ENCODE peak calls at places on chromosomes 7 and 10, in nine cellular contexts. T is NCI-H510A; D is stimulated activated CD4-positive, alpha-beta T cell treated with anti-CD3 and anti-CD28 coated beads, Interleukin-4, amount 100 ng/mL, for 1 hour; H is A172; K is non-pigmented ciliary epithelial cell; Y is activated naive CD4-positive, alpha-beta T cell treated with anti-CD3 and anti-CD28 coated beads, Interleukin-2, amount 10 ng/mL, durations not matched to agents 7 days and 5 days; I is Caco-2; Z is EL; Q is T-helper 1 cell. O is an unnamed sample.

GRCh38 chr7:18162653-18163052 is 135.0 kb upstream of the PRPS1L1 start:
- DNase-seq in Q (no peak), T (no peak), I (no peak), D (no peak), K (no peak), Y (no peak), Z (no peak), H (no peak), O (no peak)

GRCh38 chr7:155237297-155237696 is 60.4 kb upstream of the INSIG1 start:
- DNase-seq in I (no peak), K (no peak), Z (no peak), Q (no peak), T (no peak), H (no peak), Y (no peak), D (no peak), O (no peak)

GRCh38 chr10:131569851-131570715 is 258.6 kb upstream of the TCERG1L start:
- DNase-seq in Q (no peak), D (no peak), T (no peak), Y (no peak), H (no peak), K (no peak), I (no peak), Z (no peak), O (no peak)

GRCh38 chr7:16697507-16698199 is 51.7 kb downstream of the BZW2 start:
- DNase-seq in Q (no peak), D (no peak), H (peak; percentile 11), T (no peak), K (peak; percentile 49), Y (no peak), I (no peak), Z (peak; percentile 77), O (no peak)

GRCh38 chr7:39299695-39300094 is 266.5 kb upstream of the YAE1 start:
- DNase-seq in Z (peak; percentile 63), T (no peak), D (no peak), Y (no peak), Q (no peak), I (no peak), H (peak; percentile 44), K (no peak), O (no peak)

GRCh38 chr7:142248-142955 is 50.0 kb upstream of the FAM20C start:
- DNase-seq in Z (no peak), T (no peak), K (no peak), I (no peak), Q (no peak), D (no peak), H (no peak), Y (no peak), O (no peak)

GRCh38 chr10:42780456-42780855 is 2.1 kb upstream of the BMS1 start:
- DNase-seq in Z (no peak), D (no peak), I (no peak), K (no peak), T (no peak), H (no peak), Y (no peak), Q (no peak), O (no peak)

GRCh38 chr7:38855867-38856266 is 53.1 kb downstream of the VPS41 start:
- DNase-seq in T (no peak), I (no peak), Z (no peak), D (no peak), Q (no peak), Y (no peak), H (no peak), K (no peak), O (no peak)

GRCh38 chr7:157844141-157844540 is 507.3 kb downstream of the DNAJB6 start:
- DNase-seq in H (no peak), Q (no peak), I (no peak), K (no peak), Y (no peak), D (no peak), Z (no peak), T (no peak), O (no peak)

GRCh38 chr7:106054971-106055370 is 57.1 kb downstream of the SYPL1 start:
- DNase-seq in T (no peak), Y (no peak), K (no peak), Q (no peak), I (no peak), Z (no peak), H (no peak), D (no peak), O (no peak)

GRCh38 chr10:26839966-26840627 is 20.7 kb downstream of the ABI1 start:
- DNase-seq in H (no peak), I (no peak), Z (no peak), D (no peak), Y (no peak), K (no peak), T (no peak), Q (no peak), O (no peak)

GRCh38 chr7:55019329-55019690 is 493 bp downstream of the EGFR start:
- DNase-seq in T (peak; percentile 33), K (no peak), Q (no peak), Z (peak; percentile 40), D (no peak), Y (no peak), H (no peak), I (no peak), O (no peak)

GRCh38 chr7:9939171-9939570 is 1034.5 kb upstream of the PHF14 start:
- DNase-seq in K (no peak), I (no peak), T (no peak), H (peak; percentile 32), Q (no peak), Z (no peak), Y (no peak), D (no peak), O (no peak)

GRCh38 chr10:52779541-52780390 is 7.2 kb upstream of the MBL2 start:
- DNase-seq in Z (peak; percentile 60), Y (peak; percentile 58), Q (no peak), T (no peak), D (peak; percentile 22), K (no peak), I (peak; percentile 89), H (peak; percentile 52), O (peak; percentile 4)

GRCh38 chr7:380226-380550 is 90.2 kb downstream of the FOXL3 start:
- DNase-seq in Y (no peak), Z (no peak), H (no peak), K (no peak), Q (no peak), I (no peak), T (no peak), D (no peak), O (no peak)